ENCODE peak calls at places on chromosomes 12 and 14, in four cellular contexts. A is NAMALWA, B is activated T-cell treated with anti-CD3 and anti-CD28 coated beads for 1 hour, X is mesothelial cell of epicardium. C is an unnamed sample.

GRCh38 chr14:35285991-35286564 is 6.1 kb upstream of the PSMA6 start:
- DNase-seq in A (peak; percentile 38), B (no peak), X (no peak), C (no peak)

GRCh38 chr14:60241091-60241490 is 7.9 kb upstream of the PPM1A start:
- DNase-seq in A (no peak), B (no peak), X (no peak), C (no peak)

GRCh38 chr12:53927220-53928029 is 11.2 kb upstream of the HOXC13 start:
- DNase-seq in A (no peak), B (no peak), X (no peak), C (no peak)

GRCh38 chr12:54431911-54432814 is 13.1 kb upstream of the ITGA5 start:
- DNase-seq in A (no peak), B (no peak), X (no peak), C (no peak)

GRCh38 chr12:38269897-38270296 is 46.7 kb upstream of the ALG10B start:
- DNase-seq in A (no peak), B (no peak), X (no peak), C (no peak)

GRCh38 chr12:52552681-52553195 is at the start of gene KRT71:
- DNase-seq in A (no peak), B (no peak), X (no peak), C (no peak)

GRCh38 chr14:32372154-32372553 is 43.1 kb downstream of the AKAP6 start:
- DNase-seq in A (no peak), B (no peak), X (no peak), C (no peak)

GRCh38 chr12:64389154-64389553 is 1.4 kb downstream of the C12orf56 start:
- DNase-seq in A (no peak), B (no peak), X (no peak), C (no peak)

GRCh38 chr14:89654998-89655397 is 238.0 kb upstream of the FOXN3 start:
- DNase-seq in A (no peak), B (no peak), X (no peak), C (no peak)

GRCh38 chr12:66861157-66861750 is 182.4 kb upstream of the GRIP1 start:
- DNase-seq in A (peak; percentile 82), B (peak; percentile 52), X (peak; percentile 27), C (peak; percentile 71)

GRCh38 chr12:70994217-70994788 is 73.8 kb upstream of the PTPRR start:
- DNase-seq in A (no peak), B (no peak), X (no peak), C (no peak)

GRCh38 chr12:63307849-63308248 is 156.8 kb upstream of the AVPR1A start:
- DNase-seq in A (no peak), B (no peak), X (no peak), C (no peak)

GRCh38 chr12:32437095-32437515 is 37.7 kb downstream of the FGD4 start:
- DNase-seq in A (no peak), B (no peak), X (no peak), C (no peak)

GRCh38 chr12:80033457-80033856 is 65.9 kb upstream of the OTOGL start:
- DNase-seq in A (no peak), B (no peak), X (no peak), C (no peak)

GRCh38 chr14:74478996-74479635 is 14.0 kb downstream of the NPC2 start:
- DNase-seq in A (no peak), B (no peak), X (no peak), C (no peak)

GRCh38 chr14:36204674-36205073 is 28.2 kb upstream of the PTCSC3 start:
- DNase-seq in A (no peak), B (no peak), X (no peak), C (no peak)

GRCh38 chr12:91339106-91339505 is 156.5 kb upstream of the DCN start:
- DNase-seq in A (no peak), B (no peak), X (no peak), C (no peak)

GRCh38 chr14:105196228-105196960 is 15.3 kb upstream of the NUDT14 start:
- DNase-seq in A (no peak), B (no peak), X (no peak), C (no peak)

GRCh38 chr12:211639-212382 is 2.1 kb downstream of the SLC6A12 start:
- DNase-seq in A (no peak), B (no peak), X (no peak), C (no peak)

GRCh38 chr12:131591714-131592709 is 118.9 kb upstream of the SFSWAP start:
- DNase-seq in A (peak; percentile 11), B (no peak), X (no peak), C (no peak)

GRCh38 chr12:212799-213526 is 994 bp downstream of the SLC6A12 start:
- DNase-seq in A (no peak), B (no peak), X (no peak), C (no peak)

GRCh38 chr14:39107624-39108023 is 4.6 kb upstream of the SEC23A start:
- DNase-seq in A (peak; percentile 44), B (no peak), X (no peak), C (no peak)

GRCh38 chr14:25003537-25003936 is 46.4 kb downstream of the STXBP6 start:
- DNase-seq in A (no peak), B (no peak), X (no peak), C (no peak)